ENCODE peak calls at places on chromosome 21, in ten cellular contexts. P is thoracic aorta; D is adrenal gland; U is K562; M is heart right ventricle; B is IMR-90; N is CD4-positive, alpha-beta memory T cell; L is ovary; R is uterus; T is fibroblast of lung. H is an unnamed sample.

GRCh38 chr21:38804030-38804616 is 1.6 kb upstream of the ETS2 start:
- DNase-seq in M (no peak), D (no peak), B (peak; percentile 60), N (no peak), L (no peak), R (no peak), T (peak; percentile 44), P (no peak), U (no peak), H (no peak)

GRCh38 chr21:16358784-16359183 is 629.0 kb downstream of the USP25 start:
- DNase-seq in M (no peak), T (no peak), D (no peak), P (no peak), N (no peak), U (no peak), L (no peak), R (no peak), B (no peak), H (no peak)

GRCh38 chr21:26965567-26966359 is 1.1 kb downstream of the ADAMTS5 start:
- DNase-seq in U (no peak), N (no peak), L (peak; percentile 80), P (no peak), R (peak; percentile 80), T (no peak), M (peak; percentile 39), B (peak; percentile 12), D (no peak), H (peak; percentile 47)

GRCh38 chr21:25637846-25638245 is 1.2 kb upstream of the JAM2 start:
- DNase-seq in N (no peak), R (no peak), M (no peak), B (no peak), D (no peak), L (no peak), P (no peak), T (no peak), U (no peak), H (no peak)

GRCh38 chr21:22297575-22297974 is 1299.4 kb downstream of the NCAM2 start:
- DNase-seq in R (no peak), D (no peak), N (no peak), B (no peak), U (no peak), M (no peak), P (no peak), T (no peak), L (no peak), H (no peak)

GRCh38 chr21:38455403-38455802 is 42.9 kb downstream of the ERG start:
- DNase-seq in N (no peak), P (no peak), R (no peak), B (no peak), U (no peak), L (no peak), M (no peak), D (no peak), T (no peak), H (no peak)

GRCh38 chr21:36491191-36491916 is 11.4 kb upstream of the CLDN14 start:
- DNase-seq in M (no peak), B (no peak), P (no peak), U (no peak), R (no peak), N (no peak), T (no peak), D (no peak), L (no peak), H (no peak)

GRCh38 chr21:39647476-39647875 is 34.7 kb downstream of the B3GALT5 start:
- DNase-seq in N (no peak), T (peak; percentile 19), M (no peak), D (no peak), R (no peak), B (peak; percentile 63), U (no peak), L (no peak), P (no peak), H (no peak)

GRCh38 chr21:26106562-26106961 is 64.0 kb downstream of the APP start:
- DNase-seq in N (no peak), U (no peak), L (no peak), P (no peak), R (no peak), D (no peak), M (no peak), T (no peak), B (no peak), H (no peak)

GRCh38 chr21:39057121-39057520 is 126.1 kb downstream of the PSMG1 start:
- DNase-seq in N (no peak), B (no peak), R (no peak), D (no peak), L (no peak), U (no peak), T (no peak), P (no peak), M (no peak), H (no peak)

GRCh38 chr21:18951291-18952038 is 547.9 kb upstream of the TMPRSS15 start:
- DNase-seq in B (no peak), P (no peak), T (no peak), M (no peak), L (no peak), R (no peak), N (no peak), U (peak; percentile 6), D (no peak), H (no peak)

GRCh38 chr21:40967771-40968170 is 120.8 kb upstream of the DSCAM start:
- DNase-seq in U (no peak), D (no peak), P (no peak), N (no peak), L (no peak), T (no peak), B (no peak), M (no peak), R (no peak), H (no peak)

GRCh38 chr21:38056481-38056880 is 140.2 kb upstream of the KCNJ6 start:
- DNase-seq in R (no peak), L (no peak), B (no peak), U (no peak), P (no peak), D (no peak), M (no peak), T (no peak), N (no peak), H (no peak)

DNA sequence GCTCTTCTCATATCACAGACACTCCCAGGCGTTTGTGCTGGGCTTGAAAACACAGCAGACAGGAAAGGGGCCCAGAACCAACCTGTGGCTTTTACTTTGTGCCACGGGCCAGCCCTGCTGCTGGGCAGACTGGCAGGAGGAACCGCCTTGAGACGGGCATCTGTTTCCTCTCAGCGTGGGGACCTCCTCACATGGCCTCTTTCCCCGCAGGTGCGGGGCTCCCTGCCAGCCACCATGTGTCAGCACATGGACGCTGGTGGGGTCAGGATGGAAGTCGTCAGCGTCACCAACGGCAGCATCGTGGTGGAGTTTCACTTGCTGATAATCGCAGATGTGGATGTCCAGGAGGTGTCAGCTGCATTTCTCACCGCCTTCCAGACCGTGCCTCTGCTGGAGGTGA is 47.8 kb downstream of the UMODL1 start:
- DNase-seq in M (no peak), L (no peak), T (no peak), U (no peak), D (no peak), B (peak; percentile 48), R (no peak), N (no peak), P (no peak), H (no peak)
- H3K4me1 ChIP-seq in M (peaks cover 6% of the 10 kb centered on the region), L (no peaks in the 10 kb centered on the region), T (peaks cover 2% of the 10 kb centered on the region), U (peaks cover 8% of the 10 kb centered on the region), D (no peaks in the 10 kb centered on the region), B (peaks cover 6% of the 10 kb centered on the region), R (no peaks in the 10 kb centered on the region), N (peaks cover 4% of the 10 kb centered on the region), P (peaks cover 6% of the 10 kb centered on the region), H (no peaks in the 10 kb centered on the region)

GRCh38 chr21:14736162-14736561 is 190.0 kb upstream of the SAMSN1 start:
- DNase-seq in N (no peak), P (no peak), R (no peak), U (no peak), T (no peak), L (no peak), D (no peak), B (no peak), M (no peak), H (no peak)
- H3K27ac ChIP-seq in N (no peak overlapping the region), P (no peak overlapping the region), R (no peak overlapping the region), U (peak overlapping the region; percentile 64), T (no peak overlapping the region), L (no peak overlapping the region), D (no peak overlapping the region), B (no peak overlapping the region), M (no peak overlapping the region), H (no peak overlapping the region)

DNA sequence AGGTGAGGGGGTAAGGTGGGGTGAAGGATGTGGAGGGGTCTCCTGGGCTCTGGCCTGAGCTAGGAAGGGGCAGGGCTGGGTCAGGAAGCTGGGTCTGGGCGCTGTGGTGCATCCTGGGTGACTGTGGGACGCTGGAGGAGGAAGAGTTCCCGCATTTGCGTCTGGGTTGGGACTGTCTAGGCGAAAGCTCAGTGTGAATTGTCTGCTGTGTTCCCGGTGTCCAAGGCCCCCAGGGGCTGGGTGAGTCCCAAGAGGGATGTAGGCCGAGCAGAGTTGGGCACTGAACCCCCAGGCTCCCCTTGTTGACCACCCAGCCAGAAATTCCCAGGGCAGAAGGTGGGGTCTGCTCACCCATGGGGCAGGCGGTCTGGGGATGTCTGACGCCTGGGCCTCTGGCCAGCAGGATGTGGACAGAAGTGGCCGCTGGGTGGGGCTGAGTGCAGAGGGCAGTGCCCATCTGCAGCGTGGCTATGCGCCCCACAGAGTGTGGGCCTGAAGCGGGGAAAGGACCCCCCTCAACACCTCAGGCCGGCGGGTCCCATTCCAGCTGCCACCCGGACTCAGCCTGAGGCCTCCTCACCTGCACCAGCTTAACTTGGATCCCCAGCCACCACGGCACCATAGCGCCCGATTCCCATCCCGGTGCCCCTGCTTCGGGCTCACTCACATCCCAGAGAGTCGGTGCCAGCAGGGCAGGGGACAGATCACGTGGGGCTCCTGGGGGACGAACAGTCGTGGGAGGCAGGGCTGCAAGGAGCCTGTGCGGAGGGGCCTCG is 36.9 kb upstream of the POFUT2 start:
- DNase-seq in B (no peak), R (no peak), P (no peak), L (no peak), D (no peak), T (no peak), N (no peak), U (no peak), M (no peak), H (peak; percentile 58)
- H3K4me1 ChIP-seq in B (peaks cover 41% of the 10 kb centered on the region), R (peaks cover 27% of the 10 kb centered on the region), P (peaks cover 61% of the 10 kb centered on the region), L (peaks cover 25% of the 10 kb centered on the region), D (peaks cover 3% of the 10 kb centered on the region), T (peaks cover 19% of the 10 kb centered on the region), N (peaks cover 23% of the 10 kb centered on the region), U (peaks cover 79% of the 10 kb centered on the region), M (peaks cover 44% of the 10 kb centered on the region), H (peaks cover 8% of the 10 kb centered on the region)

DNA sequence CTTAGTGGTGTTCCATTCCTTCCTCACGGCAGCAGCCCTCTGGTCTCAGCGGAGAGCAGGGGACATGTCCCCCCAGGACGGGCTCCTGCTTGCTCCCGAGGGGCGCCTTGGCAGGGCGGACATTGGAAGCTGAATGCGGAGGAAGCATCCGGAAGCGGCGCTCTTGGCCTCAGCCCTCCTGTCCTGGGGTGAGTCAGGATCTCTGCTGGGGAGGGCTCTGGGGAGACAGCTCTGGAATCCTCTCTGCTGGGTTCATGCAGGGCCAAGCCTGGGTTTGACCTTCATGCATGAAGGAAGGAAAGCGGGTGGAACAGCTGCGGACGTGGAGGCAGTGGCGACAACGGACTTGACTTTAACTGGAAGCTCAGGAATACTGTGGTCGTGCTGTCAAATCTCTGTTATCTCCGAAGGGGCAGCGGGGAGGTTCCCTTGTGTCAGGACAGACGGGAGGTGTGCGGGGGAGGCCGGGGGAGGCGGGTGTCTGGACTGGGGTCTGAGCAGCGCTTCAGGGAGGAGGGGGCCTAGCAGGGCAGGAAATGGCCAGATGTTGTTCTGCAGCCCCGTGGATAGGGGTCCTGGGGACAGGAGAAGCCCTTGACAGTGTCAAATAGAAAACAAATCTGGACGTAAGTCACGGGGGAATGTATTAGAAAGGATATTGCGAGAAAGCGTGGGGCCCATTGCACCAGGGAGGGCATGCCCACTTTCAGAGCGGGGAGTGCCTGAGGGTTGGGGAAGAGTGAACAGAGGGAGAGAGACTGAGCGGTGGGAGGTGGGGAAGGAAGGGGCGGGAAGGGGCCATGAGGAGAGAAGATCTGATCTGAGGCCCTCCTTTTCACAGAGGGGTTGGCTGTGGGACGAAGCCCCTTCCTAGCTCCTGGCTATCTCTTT is 26.6 kb downstream of the CRYAA start:
- DNase-seq in D (peak; percentile 72), P (no peak), M (peak; percentile 67), L (no peak), U (no peak), B (no peak), N (no peak), R (no peak), T (no peak), H (peak; percentile 75)
- H3K27ac ChIP-seq in D (peak overlapping the region; percentile 61), P (no peak overlapping the region), M (no peak overlapping the region), L (no peak overlapping the region), U (no peak overlapping the region), B (no peak overlapping the region), N (no peak overlapping the region), R (no peak overlapping the region), T (no peak overlapping the region), H (no peak overlapping the region)

H was measured in right cardiac atrium.